ENCODE peak calls at places on chromosomes 4 and X, in six cellular contexts. S is IMR-90, N is neuronal stem cell, P is H9, V is H1, T is trophoblast cell. A is an unnamed sample.

GRCh38 chrX:48996969-48997368 is 5.1 kb downstream of the GRIPAP1 start:
- DNase-seq in N (no peak), S (no peak), P (peak; percentile 37), T (no peak), V (peak; percentile 45), A (no peak)

GRCh38 chr4:54625391-54625790 is 32.4 kb upstream of the KIT start:
- DNase-seq in T (peak; percentile 88), N (no peak), S (no peak), V (no peak), P (no peak), A (peak; percentile 38)

GRCh38 chr4:71732066-71732465 is 51.8 kb downstream of the GC start:
- DNase-seq in T (no peak), V (no peak), N (no peak), S (peak; percentile 1), P (no peak), A (no peak)

GRCh38 chr4:149793459-149793858 is 22.2 kb downstream of the IQCM start:
- DNase-seq in T (no peak), N (no peak), S (peak; percentile 45), P (no peak), V (no peak), A (no peak)

GRCh38 chrX:98077440-98077839 is 1193.7 kb downstream of the RPA4 start:
- DNase-seq in V (no peak), P (no peak), S (no peak), N (no peak), T (no peak), A (no peak)

GRCh38 chr4:38456096-38456495 is 207.9 kb upstream of the KLF3 start:
- DNase-seq in T (no peak), S (no peak), N (no peak), V (no peak), P (no peak), A (no peak)

GRCh38 chr4:86367577-86367976 is 7.7 kb upstream of the MAPK10 start:
- DNase-seq in S (no peak), P (no peak), T (no peak), V (no peak), N (no peak), A (peak; percentile 14)

GRCh38 chrX:22974616-22975015 is 25.1 kb upstream of the DDX53 start:
- DNase-seq in N (no peak), V (no peak), P (no peak), S (no peak), T (no peak), A (no peak)

GRCh38 chrX:39652336-39652735 is 445.4 kb downstream of the BCOR start:
- DNase-seq in V (no peak), N (no peak), S (peak; percentile 14), T (peak; percentile 51), P (peak; percentile 70), A (no peak)

GRCh38 chrX:151896734-151897474 is 15.8 kb upstream of the MAGEA4 start:
- DNase-seq in V (no peak), N (no peak), P (no peak), S (peak; percentile 20), T (no peak), A (no peak)

GRCh38 chr4:53654300-53654758 is 63.0 kb upstream of the LNX1 start:
- DNase-seq in N (no peak), S (peak; percentile 43), P (no peak), V (no peak), T (no peak), A (no peak)

GRCh38 chr4:102825261-102826071 is 1.9 kb downstream of the UBE2D3 start:
- DNase-seq in T (peak; percentile 83), V (no peak), N (peak; percentile 8), S (peak; percentile 73), P (peak; percentile 50), A (peak; percentile 80)

GRCh38 chr4:7641712-7642111 is 207.0 kb upstream of the PSAPL1 start:
- DNase-seq in P (no peak), T (no peak), V (no peak), S (no peak), N (no peak), A (no peak)

GRCh38 chr4:88661724-88662123 is 35.9 kb downstream of the NAP1L5 start:
- DNase-seq in N (no peak), V (no peak), T (no peak), S (peak; percentile 88), P (no peak), A (peak; percentile 83)

GRCh38 chr4:115648786-115649185 is 535.4 kb upstream of the NDST4 start:
- DNase-seq in N (peak; percentile 29), T (no peak), V (no peak), S (no peak), P (no peak), A (no peak)

GRCh38 chr4:148445903-148446261 is 3.7 kb upstream of the NR3C2 start:
- DNase-seq in N (peak; percentile 27), P (no peak), T (no peak), V (no peak), S (no peak), A (no peak)

GRCh38 chr4:152325831-152326230 is 210.1 kb downstream of the FBXW7 start:
- DNase-seq in N (no peak), T (peak; percentile 70), P (no peak), S (no peak), V (no peak), A (no peak)

GRCh38 chr4:76585897-76586360 is 150.9 kb downstream of the SHROOM3 start:
- DNase-seq in T (peak; percentile 95), P (peak; percentile 97), N (peak; percentile 52), S (no peak), V (peak; percentile 87), A (peak; percentile 85)

GRCh38 chrX:107589243-107589642 is 39.1 kb upstream of the PRPS1 start:
- DNase-seq in S (no peak), T (no peak), V (no peak), N (no peak), P (no peak), A (no peak)

GRCh38 chrX:106611682-106612402 is at the start of gene RADX:
- DNase-seq in S (peak; percentile 45), N (peak; percentile 78), V (peak; percentile 75), T (peak; percentile 77), P (peak; percentile 91), A (peak; percentile 86)

DNA sequence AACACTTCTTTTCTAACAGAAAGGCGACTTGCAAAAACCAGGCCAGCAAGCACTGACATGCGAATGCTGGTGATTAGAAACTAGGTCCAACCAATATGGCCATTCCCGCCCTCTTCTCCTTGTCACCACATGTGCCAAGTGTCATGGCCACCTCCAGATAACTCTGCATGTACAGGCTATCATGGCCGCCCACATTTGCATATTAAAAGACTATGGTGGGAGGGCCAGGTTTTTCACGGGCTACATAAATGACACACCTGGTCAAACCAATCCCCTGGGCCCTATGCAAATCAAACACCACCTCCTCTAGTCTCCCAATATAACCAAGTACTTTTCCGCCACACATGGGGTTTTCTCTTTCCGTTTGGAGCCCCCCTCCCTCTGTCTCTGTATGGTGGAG is 40.1 kb downstream of the NUDT11 start:
- DNase-seq in T (no peak), N (no peak), P (peak; percentile 76), V (no peak), S (no peak), A (no peak)
- H4K8ac ChIP-seq in T (no peak overlapping the region), N (no peak overlapping the region), P (no peak overlapping the region), V (no peak overlapping the region), S (no peak overlapping the region), A (no peak overlapping the region)

GRCh38 chr4:1572521-1572920 is 111.6 kb downstream of the FAM53A start:
- DNase-seq in V (no peak), N (no peak), S (no peak), P (peak; percentile 74), T (no peak), A (no peak)

GRCh38 chr4:1573830-1574459 is 110.2 kb downstream of the FAM53A start:
- DNase-seq in P (no peak), N (no peak), S (no peak), T (no peak), V (no peak), A (no peak)

GRCh38 chr4:1571986-1572385 is 112.1 kb downstream of the FAM53A start:
- DNase-seq in P (no peak), S (no peak), T (no peak), N (no peak), V (no peak), A (no peak)

GRCh38 chr4:1574601-1575417 is 109.3 kb downstream of the FAM53A start:
- DNase-seq in T (no peak), P (no peak), N (no peak), S (no peak), V (no peak), A (no peak)

GRCh38 chr4:1572964-1573720 is 111.0 kb downstream of the FAM53A start:
- DNase-seq in P (no peak), V (no peak), N (no peak), T (no peak), S (no peak), A (no peak)
- H2AK5ac ChIP-seq in P (no peak overlapping the region), V (peak overlapping the region; percentile 100), N (no peak overlapping the region), T (no peak overlapping the region), S (no peak overlapping the region), A (no peak overlapping the region)

DNA sequence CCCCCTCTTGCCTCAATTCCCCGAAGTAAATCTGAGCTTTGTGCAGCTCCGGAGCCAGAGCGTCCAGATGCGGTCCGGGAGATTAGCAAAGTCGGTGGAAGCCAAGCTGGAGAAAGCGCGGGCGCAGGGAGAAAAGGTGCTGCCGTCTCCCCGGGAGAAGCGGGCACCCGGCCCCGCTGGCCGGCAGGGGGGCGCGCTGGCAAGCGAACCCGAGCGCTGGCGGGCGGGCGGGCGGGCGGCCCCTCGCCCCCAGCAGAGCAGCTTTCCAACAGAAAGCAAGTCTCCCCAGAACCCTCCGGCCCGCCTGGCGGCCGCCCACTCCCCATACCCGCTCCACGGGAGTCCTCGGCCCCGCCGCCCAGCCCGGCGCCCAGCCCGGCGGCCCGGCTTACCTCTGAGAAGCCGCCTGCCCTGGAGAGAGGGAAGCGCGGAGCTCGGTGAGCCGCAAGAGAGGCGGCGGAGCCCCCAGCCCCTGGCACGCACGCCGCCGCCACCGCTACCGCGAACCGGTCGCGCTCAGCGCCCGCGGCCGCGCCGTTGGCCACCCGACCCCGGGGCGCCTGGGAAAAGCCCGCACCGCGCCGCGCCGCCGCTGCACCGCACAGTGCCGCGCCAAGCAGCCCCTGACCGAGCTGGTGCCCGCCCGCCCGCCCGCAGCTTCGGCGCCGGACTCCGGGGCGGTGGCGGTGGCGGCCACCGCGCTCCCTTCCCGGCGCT is 529 bp upstream of the CITED1 start:
- DNase-seq in N (no peak), P (no peak), S (no peak), T (no peak), V (peak; percentile 56), A (peak; percentile 13)
- H4K91ac ChIP-seq in N (no peak overlapping the region), P (no peak overlapping the region), S (no peak overlapping the region), T (no peak overlapping the region), V (no peak overlapping the region), A (no peak overlapping the region)

DNA sequence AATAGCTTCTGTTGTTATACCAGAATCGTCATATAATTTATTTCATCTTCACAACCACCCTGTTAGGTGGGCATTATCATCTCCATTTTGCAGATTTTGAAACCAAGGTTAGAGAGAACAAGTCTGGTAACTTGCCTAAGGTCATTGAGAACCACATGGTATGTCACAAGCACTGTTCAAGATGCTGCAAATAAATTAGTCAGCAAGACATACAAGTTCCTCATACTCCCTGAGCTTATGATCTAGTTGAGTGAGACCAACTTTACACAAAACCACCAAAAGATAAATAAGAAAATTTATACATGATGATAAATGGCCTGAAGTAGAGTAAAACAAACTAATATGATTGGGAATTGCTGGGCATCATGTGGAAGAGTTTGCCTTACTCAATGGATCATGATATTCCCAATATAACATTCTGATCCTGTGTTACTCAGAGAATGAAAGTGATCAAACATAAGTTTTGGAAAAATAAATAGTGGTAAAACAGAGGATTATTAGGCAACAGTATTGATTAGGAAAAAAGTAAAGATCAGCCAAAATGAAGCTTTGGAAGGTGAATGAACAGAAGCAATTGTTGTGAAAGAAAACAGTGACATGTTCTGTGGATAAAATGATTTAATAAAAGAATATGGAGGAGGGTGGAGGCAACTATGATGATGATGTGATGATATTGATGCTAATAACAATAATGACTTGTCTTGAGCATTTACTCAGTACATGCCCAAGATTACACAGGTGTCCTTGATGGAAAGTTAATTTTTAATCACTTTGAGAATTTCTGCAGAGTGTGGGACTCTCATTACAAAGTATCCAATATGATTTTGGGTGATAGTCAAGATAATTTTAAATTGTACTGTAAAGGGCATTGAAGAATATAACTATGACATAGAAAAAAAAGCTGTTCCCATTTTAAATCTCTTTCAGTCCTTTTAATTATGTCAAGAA is 34.1 kb upstream of the IL1RAPL1 start:
- DNase-seq in S (no peak), N (no peak), P (no peak), T (no peak), V (no peak), A (no peak)
- H4K8ac ChIP-seq in S (no peak overlapping the region), N (no peak overlapping the region), P (no peak overlapping the region), T (no peak overlapping the region), V (no peak overlapping the region), A (no peak overlapping the region)